ENCODE peak calls at places on chromosomes 13 and 19, in five cellular contexts. U, C, D, Y and Q are unnamed samples.

GRCh38 chr19:7679017-7679720 is 1.5 kb upstream of the TRAPPC5 start:
- DNase-seq in Y (no peak), D (no peak), C (peak; percentile 76), U (peak; percentile 51), Q (no peak)

GRCh38 chr13:24184265-24184841 is 23.8 kb downstream of the SPATA13 start:
- DNase-seq in U (no peak), C (no peak), Y (no peak), D (no peak), Q (no peak)

GRCh38 chr13:108342369-108343289 is 73.1 kb downstream of the TNFSF13B start:
- DNase-seq in D (peak; percentile 14), C (no peak), Y (peak; percentile 42), U (peak; percentile 8), Q (peak; percentile 2)

GRCh38 chr19:33385956-33386355 is 12.4 kb downstream of the CEBPG start:
- DNase-seq in U (no peak), D (no peak), C (no peak), Y (no peak), Q (no peak)

GRCh38 chr13:25686831-25687495 is 315.2 kb downstream of the ATP8A2 start:
- DNase-seq in D (no peak), C (no peak), U (no peak), Y (no peak), Q (no peak)

GRCh38 chr19:2744113-2744512 is 4.3 kb upstream of the SLC39A3 start:
- DNase-seq in Y (no peak), U (no peak), C (no peak), D (no peak), Q (no peak)

GRCh38 chr13:99982741-99983400 is 1.3 kb downstream of the ZIC2 start:
- DNase-seq in Y (no peak), D (no peak), U (no peak), C (no peak), Q (no peak)

GRCh38 chr13:114319441-114319871 is 5.2 kb downstream of the CHAMP1 start:
- DNase-seq in D (peak; percentile 85), U (no peak), Y (peak; percentile 58), C (no peak), Q (no peak)

GRCh38 chr19:45283443-45284033 is 32.5 kb downstream of the MARK4 start:
- DNase-seq in Y (no peak), U (no peak), C (no peak), D (no peak), Q (no peak)

GRCh38 chr13:36261976-36262375 is 35.6 kb downstream of the CCDC169 start:
- DNase-seq in U (no peak), Y (peak; percentile 21), C (no peak), D (no peak), Q (no peak)

GRCh38 chr19:33804021-33804799 is 7.5 kb downstream of the KCTD15 start:
- DNase-seq in U (no peak), C (no peak), Y (peak; percentile 80), D (peak; percentile 82), Q (no peak)

GRCh38 chr13:94054159-94054558 is 425.3 kb downstream of the DCT start:
- DNase-seq in C (peak; percentile 14), U (no peak), Y (no peak), D (no peak), Q (no peak)

GRCh38 chr13:34762312-34762711 is 179.8 kb upstream of the NBEA start:
- DNase-seq in U (no peak), Y (peak; percentile 51), D (peak; percentile 48), C (no peak), Q (no peak)

GRCh38 chr19:17103177-17103576 is 27.6 kb downstream of the MYO9B start:
- DNase-seq in C (no peak), U (no peak), D (no peak), Y (peak; percentile 59), Q (no peak)

GRCh38 chr13:32878172-32878571 is 138.1 kb upstream of the KL start:
- DNase-seq in Y (no peak), D (peak; percentile 60), C (no peak), U (no peak), Q (no peak)

GRCh38 chr19:12695090-12695489 is 1.3 kb downstream of the FBXW9 start:
- DNase-seq in C (no peak), Y (no peak), D (no peak), U (no peak), Q (no peak)

GRCh38 chr19:1259206-1259872 is 9.8 kb upstream of the CIRBP start:
- DNase-seq in Y (peak; percentile 68), U (peak; percentile 68), C (peak; percentile 79), D (no peak), Q (no peak)

GRCh38 chr13:52452470-52452869 is 2.0 kb upstream of the VPS36 start:
- DNase-seq in Y (no peak), U (no peak), C (no peak), D (no peak), Q (no peak)

GRCh38 chr13:108020027-108020426 is 195.3 kb downstream of the LIG4 start:
- DNase-seq in U (no peak), D (no peak), Y (no peak), C (no peak), Q (peak; percentile 44)

GRCh38 chr13:99646866-99647592 is 145.8 kb downstream of the TM9SF2 start:
- DNase-seq in D (no peak), U (no peak), C (no peak), Y (no peak), Q (no peak)

GRCh38 chr19:46616631-46617322 is 8.1 kb downstream of the PTGIR start:
- DNase-seq in U (no peak), C (peak; percentile 65), Y (peak; percentile 82), D (peak; percentile 68), Q (no peak)
- H3K27ac ChIP-seq in U (peak overlapping the region; percentile 30), C (peak overlapping the region; percentile 44), Y (no peak overlapping the region), D (no peak overlapping the region), Q (no peak overlapping the region)

DNA sequence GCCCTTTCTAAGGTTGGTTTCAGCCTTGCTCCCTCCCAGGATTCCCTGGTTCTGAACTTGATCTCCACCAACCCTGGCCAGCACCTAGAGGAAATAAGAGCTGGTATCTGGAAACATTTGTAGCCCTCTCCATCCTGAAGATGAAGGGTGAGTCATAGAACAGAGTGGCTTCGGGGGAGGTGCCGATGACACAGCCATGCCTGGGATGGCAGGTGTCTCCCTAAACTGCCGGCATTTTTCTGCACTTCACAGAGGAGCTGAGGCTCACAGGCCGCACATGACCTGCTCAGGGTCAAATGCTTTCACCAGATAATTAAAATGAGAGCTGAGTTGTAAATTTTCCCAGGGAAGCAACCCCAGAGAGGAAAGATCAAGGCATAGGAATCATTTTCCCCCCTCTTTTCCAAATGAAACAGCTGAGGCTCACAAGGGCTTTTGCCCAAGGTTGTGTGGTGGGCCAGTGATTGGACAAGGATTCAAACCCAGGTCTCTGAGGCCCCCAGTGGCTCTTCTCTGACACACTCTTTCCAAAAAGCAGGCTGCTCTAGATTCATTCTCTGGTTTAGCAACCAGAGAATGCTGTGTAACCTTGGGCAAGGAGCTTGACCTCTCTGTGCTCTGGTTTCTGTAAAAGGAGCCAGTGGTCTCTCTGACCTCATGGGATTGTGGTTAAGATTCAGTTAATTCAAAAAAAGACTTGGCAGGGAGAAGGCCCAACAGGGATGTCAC is 1.2 kb upstream of the SLC25A42 start:
- DNase-seq in C (peak; percentile 16), Y (no peak), U (no peak), D (peak; percentile 41), Q (no peak)
- H3K27ac ChIP-seq in C (peak overlapping the region; percentile 35), Y (peak overlapping the region; percentile 58), U (peak overlapping the region; percentile 42), D (no peak overlapping the region), Q (no peak overlapping the region)

GRCh38 chr13:91278888-91279287 is 68.6 kb upstream of the MIR17HG start:
- DNase-seq in C (no peak), D (no peak), U (no peak), Y (no peak), Q (no peak)
- H3K27ac ChIP-seq in C (no peak overlapping the region), D (no peak overlapping the region), U (no peak overlapping the region), Y (no peak overlapping the region), Q (no peak overlapping the region)

DNA sequence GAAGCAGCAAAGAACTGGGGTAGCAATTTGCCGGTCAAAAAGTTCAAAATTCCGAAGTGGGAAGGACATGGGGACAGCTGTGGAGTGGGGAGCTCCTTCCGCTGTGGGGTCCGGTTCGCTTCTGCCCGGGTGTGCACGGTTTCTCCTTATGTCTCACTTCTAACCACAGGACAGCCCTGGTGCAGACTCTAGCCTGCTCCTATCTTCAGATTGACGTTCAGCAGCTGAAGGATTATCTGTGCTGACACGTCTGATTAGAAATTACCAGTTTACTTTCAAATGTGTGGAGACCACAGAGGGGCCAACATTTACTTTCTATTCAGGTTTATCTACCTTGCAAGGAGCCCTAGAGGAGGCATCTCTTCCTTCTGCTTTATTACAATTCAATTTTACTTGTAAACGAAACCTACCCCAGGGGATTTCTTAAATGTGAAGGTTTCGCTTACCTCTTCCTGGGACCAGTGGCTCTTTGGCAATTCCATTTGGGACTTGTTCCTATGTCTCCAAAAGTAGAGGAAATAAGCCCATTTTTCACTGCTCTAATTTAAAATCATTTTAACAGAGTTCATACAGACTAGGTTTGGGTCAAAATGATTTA is 27.3 kb downstream of the LHFPL6 start:
- DNase-seq in D (no peak), Y (peak; percentile 18), U (no peak), C (peak; percentile 48), Q (no peak)
- H3K27ac ChIP-seq in D (no peak overlapping the region), Y (no peak overlapping the region), U (no peak overlapping the region), C (peak overlapping the region; percentile 50), Q (no peak overlapping the region)

GRCh38 chr13:111176421-111176820 is 61.3 kb downstream of the ARHGEF7 start:
- DNase-seq in D (no peak), U (no peak), Y (no peak), C (no peak), Q (no peak)

GRCh38 chr13:111177081-111177711 is 62.1 kb downstream of the ARHGEF7 start:
- DNase-seq in D (peak; percentile 83), U (peak; percentile 55), Y (peak; percentile 84), C (no peak), Q (peak; percentile 27)

GRCh38 chr13:111175948-111176347 is 60.8 kb downstream of the ARHGEF7 start:
- DNase-seq in U (no peak), Y (no peak), D (no peak), C (no peak), Q (no peak)

GRCh38 chr13:111174377-111174776 is 59.3 kb downstream of the ARHGEF7 start:
- DNase-seq in Y (no peak), U (no peak), D (no peak), C (no peak), Q (no peak)

DNA sequence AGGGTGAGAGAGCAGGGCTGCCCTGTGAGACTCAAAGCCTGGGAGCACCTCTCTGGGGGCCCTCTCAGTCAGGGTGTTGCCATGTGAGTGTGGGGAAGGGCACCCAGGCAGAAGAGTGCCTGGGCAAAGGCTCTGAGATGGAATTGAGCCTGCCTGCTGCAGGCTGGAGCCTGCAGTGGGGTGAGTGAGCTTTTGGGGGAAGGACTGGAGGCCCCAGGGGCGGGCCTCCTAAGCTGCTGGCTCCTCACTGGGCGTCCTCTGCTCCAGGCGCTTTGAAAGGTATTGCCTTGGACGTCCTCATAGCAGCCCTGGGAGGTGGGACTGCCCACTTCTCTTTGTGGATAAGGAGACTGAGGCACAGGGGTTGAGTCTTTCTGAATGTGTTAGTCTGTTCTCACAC is 60.3 kb downstream of the ARHGEF7 start:
- DNase-seq in C (no peak), U (no peak), Y (no peak), D (no peak), Q (no peak)
- H3K27ac ChIP-seq in C (no peak overlapping the region), U (peak overlapping the region; percentile 64), Y (no peak overlapping the region), D (no peak overlapping the region), Q (no peak overlapping the region)

DNA sequence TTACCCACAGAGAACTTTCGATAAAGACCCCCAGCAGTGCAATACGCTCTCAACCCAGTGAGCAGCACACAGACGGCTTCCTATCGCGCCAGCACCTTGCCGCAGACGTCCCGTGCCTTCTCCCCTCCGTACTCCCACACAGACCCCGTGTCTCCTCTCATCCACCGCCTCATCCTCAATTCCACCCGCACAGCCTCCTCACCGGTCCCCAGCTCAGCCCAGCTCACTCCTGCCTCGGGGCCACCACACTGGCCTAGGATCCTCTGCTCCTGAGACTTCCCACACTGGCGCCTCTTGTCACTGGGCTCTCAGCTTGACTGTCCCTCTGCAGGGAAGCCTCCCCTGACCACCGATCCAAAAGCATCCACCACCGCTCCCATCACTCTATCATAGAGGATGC is 9.0 kb downstream of the MLLT1 start:
- DNase-seq in D (no peak), C (no peak), U (no peak), Y (no peak), Q (no peak)
- H3K27ac ChIP-seq in D (peak overlapping the region; percentile 47), C (no peak overlapping the region), U (no peak overlapping the region), Y (peak overlapping the region; percentile 91), Q (no peak overlapping the region)